ENCODE peak calls at places on chromosomes 16 and 17, in six cellular contexts. V is epithelial cell of esophagus, P is heart right ventricle, Z is cardiac muscle cell, M is AG10803, C is AG09309. E is an unnamed sample.
A peak's percentile ranks its signal among the peaks of the same experiment; 100 is the strongest.

GRCh38 chr16:9901-10665 is 43.3 kb downstream of the POLR3K start:
- DNase-seq in Z (no peak), M (no peak), C (no peak), P (no peak), V (no peak), E (no peak)

GRCh38 chr17:49445561-49445960 is 30.9 kb upstream of the PHB1 start:
- DNase-seq in M (no peak), V (no peak), C (no peak), P (no peak), Z (no peak), E (no peak)

GRCh38 chr17:58097384-58098088 is 14.3 kb downstream of the DYNLL2 start:
- DNase-seq in C (no peak), P (no peak), M (no peak), Z (no peak), V (no peak), E (no peak)

GRCh38 chr17:57869599-57870282 is 19.9 kb upstream of the MRPS23 start:
- DNase-seq in V (peak; percentile 81), Z (no peak), C (peak; percentile 77), P (peak; percentile 6), M (peak; percentile 92), E (no peak)

GRCh38 chr17:31915456-31916100 is 14.1 kb upstream of the UTP6 start:
- DNase-seq in V (no peak), C (no peak), P (no peak), M (no peak), Z (no peak), E (no peak)

GRCh38 chr17:68089881-68090280 is 54.3 kb downstream of the KPNA2 start:
- DNase-seq in P (no peak), M (no peak), Z (no peak), C (no peak), V (peak; percentile 46), E (peak; percentile 14)

GRCh38 chr17:2867441-2868424 is 71.5 kb downstream of the RAP1GAP2 start:
- DNase-seq in V (peak; percentile 58), M (peak; percentile 62), Z (no peak), P (no peak), C (peak; percentile 8), E (no peak)

GRCh38 chr17:6523330-6523729 is 33.0 kb downstream of the PITPNM3 start:
- DNase-seq in Z (no peak), V (peak; percentile 61), C (no peak), P (no peak), M (no peak), E (no peak)

GRCh38 chr16:68490829-68491575 is 42.7 kb upstream of the SMPD3 start:
- DNase-seq in Z (no peak), C (peak; percentile 16), M (peak; percentile 18), P (no peak), V (peak; percentile 96), E (peak; percentile 33)

GRCh38 chr17:27915715-27916114 is 22.6 kb upstream of the LYRM9 start:
- DNase-seq in P (no peak), Z (no peak), M (no peak), C (no peak), V (no peak), E (no peak)

GRCh38 chr17:72031219-72031906 is 89.5 kb upstream of the SOX9 start:
- DNase-seq in C (no peak), M (no peak), Z (no peak), V (no peak), P (no peak), E (no peak)
- H3K4me3 ChIP-seq in C (no peak overlapping the region), M (no peak overlapping the region), Z (no peak overlapping the region), V (no peak overlapping the region), P (no peak overlapping the region), E (no peak overlapping the region)

GRCh38 chr16:56399492-56399891 is 25.9 kb downstream of the AMFR start:
- DNase-seq in V (no peak), C (no peak), P (no peak), Z (no peak), M (no peak), E (no peak)
- TF ChIP-seq CTCF in V (no peak), C (no peak), P (no peak), Z (no peak), M (no peak), E (no peak)

GRCh38 chr16:11253009-11253994 is 2.7 kb downstream of the SOCS1 start:
- DNase-seq in P (no peak), C (no peak), V (no peak), Z (no peak), M (peak; percentile 47), E (no peak)
- H3K4me3 ChIP-seq in P (no peak overlapping the region), C (no peak overlapping the region), V (no peak overlapping the region), Z (no peak overlapping the region), M (peak overlapping the region; percentile 39), E (no peak overlapping the region)

GRCh38 chr17:8488931-8489330 is 53.2 kb downstream of the NDEL1 start:
- DNase-seq in C (peak; percentile 88), P (no peak), M (peak; percentile 96), Z (no peak), V (peak; percentile 79), E (peak; percentile 44)
- TF ChIP-seq CTCF in C (no peak), P (no peak), M (peak; percentile 33), Z (peak; percentile 24), V (no peak), E (peak; percentile 35)

GRCh38 chr16:2237076-2237551 is 870 bp downstream of the DNASE1L2 start:
- DNase-seq in P (no peak), V (no peak), Z (no peak), C (no peak), M (no peak), E (no peak)
- H3K4me3 ChIP-seq in P (peak overlapping the region; percentile 10), V (no peak overlapping the region), Z (peak overlapping the region; percentile 28), C (peak overlapping the region; percentile 10), M (no peak overlapping the region), E (no peak overlapping the region)

DNA sequence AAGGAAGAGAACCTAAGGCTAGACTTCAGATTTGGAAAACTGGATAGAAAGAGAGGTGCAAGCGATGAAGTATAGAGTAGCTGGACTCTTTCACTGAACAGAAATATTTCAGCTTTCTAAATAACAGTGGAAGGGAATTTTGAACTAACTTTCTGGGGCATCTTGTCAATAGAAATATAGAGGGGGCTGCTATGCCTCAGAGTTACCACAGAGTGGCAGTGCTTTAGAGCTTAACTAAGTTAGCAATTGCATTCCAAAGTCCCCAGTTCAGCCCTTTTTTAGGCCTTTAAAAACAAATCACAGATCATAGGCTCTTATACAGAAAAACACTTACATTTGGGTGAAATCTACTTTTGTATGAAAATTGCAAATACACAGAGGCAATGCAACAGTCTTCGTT is 154.2 kb upstream of the CDH8 start:
- DNase-seq in Z (peak; percentile 68), P (no peak), M (no peak), C (no peak), V (peak; percentile 53), E (no peak)
- TF ChIP-seq CTCF in Z (no peak), P (no peak), M (peak; percentile 14), C (peak; percentile 24), V (peak; percentile 84), E (peak; percentile 42)

E was measured in LNCaP clone FGC.